ENCODE peak calls at places on chromosomes 1 and 21, in five cellular contexts. C is kidney epithelial cell; D is upper lobe of right lung; T is dorsolateral prefrontal cortex; S is CD8-positive, alpha-beta T cell. B is an unnamed sample.

GRCh38 chr21:42403611-42404231 is at the start of gene UBASH3A:
- DNase-seq in C (no peak), D (peak; percentile 61), T (no peak), S (peak; percentile 70), B (no peak)

GRCh38 chr1:113677250-113678158 is 81.8 kb downstream of the PHTF1 start:
- DNase-seq in C (no peak), D (no peak), T (no peak), S (no peak), B (peak; percentile 48)

GRCh38 chr1:76281306-76281705 is 206.8 kb downstream of the ST6GALNAC3 start:
- DNase-seq in C (no peak), D (no peak), T (peak; percentile 81), S (no peak), B (no peak)

GRCh38 chr1:181174860-181175259 is 86.4 kb downstream of the IER5 start:
- DNase-seq in C (no peak), D (no peak), T (no peak), S (no peak), B (no peak)

GRCh38 chr1:88800382-88801051 is 90.8 kb downstream of the GTF2B start:
- DNase-seq in C (no peak), D (no peak), T (no peak), S (no peak), B (no peak)

GRCh38 chr1:150979723-150980056 is 2.4 kb upstream of the ANXA9 start:
- DNase-seq in C (no peak), D (no peak), T (no peak), S (no peak), B (no peak)

GRCh38 chr1:162139398-162139685 is 69.9 kb downstream of the NOS1AP start:
- DNase-seq in C (no peak), D (no peak), T (no peak), S (no peak), B (no peak)

GRCh38 chr1:225877570-225877969 is 4.6 kb downstream of the TMEM63A start:
- DNase-seq in C (no peak), D (peak; percentile 68), T (peak; percentile 91), S (no peak), B (no peak)

GRCh38 chr1:93338426-93338825 is 7.3 kb upstream of the DR1 start:
- DNase-seq in C (peak; percentile 54), D (no peak), T (no peak), S (no peak), B (no peak)

GRCh38 chr21:35100351-35100771 is 51.3 kb upstream of the RUNX1 start:
- DNase-seq in C (no peak), D (no peak), T (no peak), S (no peak), B (no peak)

GRCh38 chr21:32468567-32469175 is 56.2 kb downstream of the EVA1C start:
- DNase-seq in C (no peak), D (peak; percentile 21), T (no peak), S (no peak), B (no peak)

GRCh38 chr1:107228704-107229103 is 87.9 kb downstream of the NTNG1 start:
- DNase-seq in C (no peak), D (no peak), T (no peak), S (no peak), B (no peak)

GRCh38 chr1:20702416-20702815 is 15.4 kb downstream of the KIF17 start:
- DNase-seq in C (no peak), D (no peak), T (no peak), S (no peak), B (no peak)
- TF ChIP-seq CTCF in C (peak; percentile 36), D (no peak), T (no peak), S (no peak), B (no peak)

DNA sequence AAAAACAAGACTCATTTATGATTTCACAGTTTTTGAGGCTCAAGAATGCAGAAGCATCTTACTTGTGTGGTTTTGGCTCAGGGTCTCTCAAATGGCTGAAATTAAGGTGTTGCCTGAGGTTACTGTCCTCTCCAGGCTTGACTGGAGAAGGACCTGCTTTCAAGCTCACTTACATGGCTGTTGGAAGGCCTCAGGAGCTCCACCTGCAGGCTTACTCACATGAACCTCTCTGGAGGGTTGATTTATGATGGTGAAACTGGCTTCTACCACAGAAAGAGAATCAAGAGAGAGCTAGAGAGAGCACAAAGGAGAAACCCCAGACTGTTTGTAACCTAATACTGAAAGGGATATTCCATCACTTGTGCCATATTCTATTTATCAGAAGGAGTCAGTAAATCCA is 6.2 kb upstream of the KCNK2 start:
- DNase-seq in C (no peak), D (no peak), T (no peak), S (no peak), B (peak; percentile 34)
- TF ChIP-seq CTCF in C (peak; percentile 46), D (no peak), T (no peak), S (no peak), B (peak; percentile 30)

DNA sequence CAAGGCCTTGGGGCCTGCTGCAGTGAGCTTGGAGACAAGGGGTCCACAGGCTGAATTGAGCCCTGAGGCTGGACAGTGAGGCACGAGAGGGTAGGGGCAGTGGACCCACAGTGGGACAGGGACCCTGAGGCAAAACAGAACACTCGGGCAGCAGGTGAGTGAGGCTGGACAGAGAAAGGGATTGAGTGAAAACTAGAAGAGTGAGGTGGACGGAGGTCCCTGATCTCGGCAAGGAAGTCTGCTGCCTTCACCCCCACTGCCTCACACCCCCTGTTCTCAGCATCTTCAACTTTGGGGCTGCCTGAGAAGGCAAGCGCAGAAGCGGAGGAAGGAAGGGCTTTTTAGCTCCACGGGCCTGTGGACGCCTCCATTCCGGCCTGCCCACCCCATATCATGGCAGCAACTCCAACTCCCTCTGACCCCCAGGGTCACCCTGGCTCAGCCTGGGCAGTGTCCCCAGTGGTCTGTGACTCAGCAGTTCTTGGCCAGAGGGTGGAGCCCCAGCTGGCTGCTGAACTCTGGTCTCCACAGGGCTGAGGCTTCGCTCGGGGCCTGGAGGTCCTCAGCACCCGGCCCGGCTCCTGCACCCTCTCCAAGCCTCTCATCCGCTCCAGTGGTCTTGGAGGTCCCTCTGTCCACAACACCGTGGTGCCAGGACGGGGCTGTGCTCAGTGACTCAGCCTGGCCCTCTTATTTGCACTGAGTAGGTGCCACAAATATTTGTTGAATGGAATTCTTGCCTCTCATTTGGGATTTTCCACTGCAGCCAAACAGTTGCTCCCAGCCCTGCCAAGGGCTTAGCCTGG is 60.0 kb upstream of the EPS8L3 start:
- DNase-seq in C (no peak), D (peak; percentile 70), T (no peak), S (no peak), B (peak; percentile 1)
- TF ChIP-seq CTCF in C (no peak), D (no peak), T (no peak), S (no peak), B (no peak)

GRCh38 chr1:164518692-164519332 is 40.2 kb upstream of the PBX1 start:
- DNase-seq in C (no peak), D (no peak), T (no peak), S (no peak), B (no peak)
- TF ChIP-seq CTCF in C (no peak), D (no peak), T (no peak), S (no peak), B (no peak)

GRCh38 chr1:17485280-17485679 is 45.8 kb upstream of the RCC2 start:
- DNase-seq in C (no peak), D (no peak), T (no peak), S (no peak), B (no peak)
- TF ChIP-seq CTCF in C (peak; percentile 50), D (peak; percentile 27), T (no peak), S (no peak), B (no peak)

DNA sequence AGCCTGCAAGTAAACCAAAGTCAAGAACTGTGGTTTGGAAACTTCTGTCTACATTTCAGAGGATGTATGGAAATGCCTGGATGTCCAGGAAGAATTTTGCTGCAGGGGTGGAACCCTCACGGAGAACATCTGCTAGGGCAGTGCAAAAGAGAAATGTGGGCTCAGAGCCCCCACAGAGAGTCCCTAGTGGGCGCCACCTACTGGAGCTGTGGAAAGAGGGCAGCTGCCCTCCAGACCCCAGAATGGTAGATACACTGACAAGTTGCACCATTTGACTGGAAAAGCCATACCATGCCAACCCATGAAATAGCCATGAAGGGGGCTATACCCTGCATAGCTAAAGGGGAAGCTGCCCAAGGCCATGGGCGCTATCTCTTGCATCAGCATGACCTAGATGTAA is 1672.4 kb downstream of the KCNT2 start:
- DNase-seq in C (no peak), D (no peak), T (no peak), S (no peak), B (no peak)
- TF ChIP-seq CTCF in C (no peak), D (no peak), T (no peak), S (no peak), B (no peak)

DNA sequence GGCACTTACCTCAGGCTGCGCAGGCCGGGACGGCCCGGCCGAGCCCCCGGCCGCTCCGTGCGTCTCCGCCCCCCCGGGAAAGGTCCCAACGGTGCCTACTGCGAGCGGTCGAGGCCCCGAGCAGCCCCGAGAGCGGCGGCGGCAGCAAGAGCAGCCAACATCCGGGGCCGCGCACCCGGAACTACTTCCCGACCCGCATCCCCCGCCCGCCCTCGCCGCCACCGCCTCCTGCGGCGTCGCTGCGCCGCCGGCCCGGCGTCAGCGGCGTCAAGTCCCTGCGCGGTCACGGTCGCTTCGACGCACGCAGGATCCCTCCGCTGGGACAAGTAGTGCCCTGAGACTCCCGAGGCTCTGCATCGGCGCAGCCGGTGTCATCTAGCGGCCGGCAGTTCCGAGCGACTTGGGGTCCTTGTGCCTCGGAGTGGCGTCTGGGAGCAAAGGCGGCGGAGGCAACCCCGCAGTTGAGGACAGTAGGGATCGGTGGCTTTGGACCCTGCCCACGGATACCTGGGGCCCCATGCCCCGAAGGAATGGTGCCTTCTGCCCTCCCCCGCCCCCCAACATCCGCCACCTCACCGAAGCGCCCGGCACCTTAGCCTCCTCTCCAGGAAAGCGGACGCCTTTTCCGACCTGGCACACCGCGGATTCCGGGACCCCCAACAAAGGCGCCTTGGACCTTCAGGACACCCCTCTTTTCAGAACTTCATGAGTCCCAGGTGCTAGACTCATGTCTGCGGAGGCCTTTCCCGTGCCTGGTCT is at the start of gene FOXJ3:
- DNase-seq in C (peak; percentile 64), D (peak; percentile 96), T (peak; percentile 90), S (peak; percentile 93), B (peak; percentile 96)
- TF ChIP-seq CTCF in C (no peak), D (no peak), T (no peak), S (no peak), B (no peak)

GRCh38 chr1:11684070-11684469 is 3.1 kb upstream of the MAD2L2 start:
- DNase-seq in C (no peak), D (no peak), T (no peak), S (no peak), B (no peak)

GRCh38 chr1:11688506-11688905 is 3.0 kb upstream of the DRAXIN start:
- DNase-seq in C (no peak), D (no peak), T (no peak), S (no peak), B (no peak)

GRCh38 chr1:11682287-11682771 is 1.4 kb upstream of the MAD2L2 start:
- DNase-seq in C (no peak), D (no peak), T (no peak), S (no peak), B (no peak)

GRCh38 chr1:11682799-11683198 is 1.9 kb upstream of the MAD2L2 start:
- DNase-seq in C (no peak), D (no peak), T (no peak), S (no peak), B (no peak)

GRCh38 chr1:11685210-11685752 is 4.3 kb upstream of the MAD2L2 start:
- DNase-seq in C (no peak), D (no peak), T (no peak), S (no peak), B (no peak)
- TF ChIP-seq CTCF in C (no peak), D (no peak), T (no peak), S (no peak), B (no peak)